ENCODE peak calls at places on chromosomes 5 and 9, in nine cellular contexts. X is stimulated activated CD4-positive, alpha-beta T cell treated with anti-CD3 and anti-CD28 coated beads, Interleukin-2, amount 100 ng/mL, for 24 hours; C is activated naive CD8-positive, alpha-beta T cell treated with anti-CD3 and anti-CD28 coated beads, Interleukin-2, amount 50 U/mL, for 16 hours; Q is midbrain; M is stimulated activated CD8-positive, alpha-beta memory T cell treated with anti-CD3 and anti-CD28 coated beads, Interleukin-2, amount 100 ng/mL, for 48 hours; D is AG04450; V is astrocyte; P is K562; T is glutamatergic neuron. A is an unnamed sample.

GRCh38 chr5:170660531-170660930 is 123.0 kb upstream of the GABRP start:
- DNase-seq in M (no peak), D (no peak), C (no peak), Q (no peak), X (no peak), V (no peak), P (no peak), T (no peak), A (no peak)

GRCh38 chr5:171405615-171406014 is 13.8 kb upstream of the FGF18 start:
- DNase-seq in P (no peak), D (no peak), T (no peak), V (no peak), C (no peak), X (no peak), Q (no peak), M (no peak), A (no peak)

GRCh38 chr5:112156211-112156610 is 262.9 kb downstream of the EPB41L4A start:
- DNase-seq in Q (no peak), P (no peak), C (no peak), V (no peak), X (no peak), M (no peak), T (no peak), D (no peak), A (no peak)

GRCh38 chr9:129570450-129571297 is 50.2 kb downstream of the C9orf50 start:
- DNase-seq in M (no peak), P (peak; percentile 76), D (peak; percentile 81), T (no peak), C (no peak), V (peak; percentile 90), X (peak; percentile 38), Q (peak; percentile 54), A (peak; percentile 72)

GRCh38 chr9:116789097-116789496 is 102.0 kb downstream of the TRIM32 start:
- DNase-seq in M (no peak), X (no peak), T (no peak), P (no peak), Q (no peak), V (no peak), C (no peak), D (no peak), A (no peak)

GRCh38 chr5:169576181-169576598 is 7.4 kb upstream of the SPDL1 start:
- DNase-seq in Q (no peak), T (no peak), P (no peak), D (peak; percentile 34), C (no peak), M (no peak), X (no peak), V (peak; percentile 99), A (peak; percentile 47)

GRCh38 chr5:145218019-145218418 is 617.1 kb downstream of the PRELID2 start:
- DNase-seq in V (no peak), M (no peak), X (no peak), P (no peak), C (no peak), D (no peak), Q (no peak), T (no peak), A (no peak)

GRCh38 chr5:91207248-91207647 is 175.9 kb downstream of the ARRDC3 start:
- DNase-seq in C (no peak), Q (no peak), V (peak; percentile 24), D (no peak), P (no peak), T (no peak), M (no peak), X (no peak), A (no peak)

GRCh38 chr5:180823938-180824629 is 21.5 kb upstream of the MGAT1 start:
- DNase-seq in X (no peak), P (no peak), T (no peak), Q (no peak), D (no peak), M (no peak), V (no peak), C (no peak), A (no peak)

GRCh38 chr9:19184144-19184917 is 46.2 kb upstream of the DENND4C start:
- DNase-seq in D (peak; percentile 48), C (peak; percentile 55), M (peak; percentile 68), V (peak; percentile 81), X (peak; percentile 80), Q (peak; percentile 16), P (peak; percentile 32), T (no peak), A (peak; percentile 49)

GRCh38 chr9:129558551-129559505 is 62.1 kb downstream of the C9orf50 start:
- DNase-seq in D (no peak), C (no peak), P (no peak), T (no peak), V (no peak), M (no peak), Q (no peak), X (no peak), A (no peak)

GRCh38 chr9:89295400-89295799 is 15.6 kb upstream of the CKS2 start:
- DNase-seq in T (no peak), Q (no peak), P (no peak), V (no peak), X (no peak), C (no peak), D (no peak), M (no peak), A (no peak)

GRCh38 chr9:87711857-87712800 is 13.8 kb upstream of the CTSL start:
- DNase-seq in D (no peak), V (peak; percentile 73), M (no peak), X (no peak), C (no peak), P (no peak), T (no peak), Q (no peak), A (peak; percentile 75)

GRCh38 chr5:58077387-58077786 is 382.5 kb downstream of the PLK2 start:
- DNase-seq in Q (no peak), V (no peak), T (no peak), M (no peak), D (no peak), C (no peak), X (no peak), P (no peak), A (no peak)

GRCh38 chr5:127011151-127011550 is 19.2 kb downstream of the MARCHF3 start:
- DNase-seq in V (peak; percentile 98), M (no peak), P (no peak), D (peak; percentile 70), C (no peak), X (no peak), Q (no peak), T (no peak), A (no peak)

GRCh38 chr5:154403776-154404387 is 41.9 kb upstream of the SAP30L start:
- DNase-seq in P (no peak), T (no peak), V (no peak), M (no peak), Q (no peak), X (no peak), D (no peak), C (no peak), A (no peak)

GRCh38 chr9:115116620-115117284 is 1.2 kb downstream of the TNC start:
- DNase-seq in V (no peak), X (no peak), D (no peak), P (no peak), C (no peak), T (no peak), M (no peak), Q (no peak), A (no peak)

GRCh38 chr9:134981001-134981400 is 63.3 kb upstream of the FCN1 start:
- DNase-seq in X (no peak), C (no peak), M (no peak), V (no peak), P (no peak), D (no peak), T (no peak), Q (no peak), A (no peak)

GRCh38 chr9:131530930-131531832 is at the start of gene UCK1:
- DNase-seq in X (peak; percentile 77), C (peak; percentile 42), V (peak; percentile 55), Q (peak; percentile 89), T (peak; percentile 84), D (peak; percentile 33), P (peak; percentile 99), M (peak; percentile 72), A (no peak)

GRCh38 chr9:78030553-78031270 is 899 bp downstream of the GNAQ start:
- DNase-seq in Q (peak; percentile 61), P (peak; percentile 39), X (peak; percentile 71), D (no peak), M (peak; percentile 36), T (peak; percentile 73), C (peak; percentile 26), V (no peak), A (no peak)

GRCh38 chr5:135478938-135479337 is 26.8 kb upstream of the TIFAB start:
- DNase-seq in D (no peak), V (no peak), C (no peak), Q (no peak), X (no peak), M (no peak), P (peak; percentile 38), T (no peak), A (no peak)

GRCh38 chr9:84691634-84692033 is 22.1 kb downstream of the NTRK2 start:
- DNase-seq in Q (no peak), X (no peak), M (no peak), P (no peak), D (no peak), C (no peak), T (no peak), V (no peak), A (no peak)

GRCh38 chr5:42645138-42645537 is 111.5 kb upstream of the CCDC152 start:
- DNase-seq in P (no peak), Q (no peak), V (peak; percentile 27), C (no peak), X (no peak), D (no peak), T (no peak), M (no peak), A (no peak)

GRCh38 chr9:19028835-19029451 is 4.1 kb downstream of the SAXO1 start:
- DNase-seq in M (no peak), P (peak; percentile 59), T (peak; percentile 49), X (no peak), D (peak; percentile 52), Q (peak; percentile 69), V (peak; percentile 33), C (no peak), A (peak; percentile 20)

GRCh38 chr5:40080191-40080590 is 599.5 kb upstream of the PTGER4 start:
- DNase-seq in D (no peak), V (no peak), M (no peak), X (no peak), T (no peak), C (no peak), Q (no peak), P (no peak), A (no peak)

GRCh38 chr5:56233230-56233629 is at the start of gene ANKRD55:
- DNase-seq in C (no peak), V (no peak), M (no peak), Q (no peak), X (no peak), P (no peak), T (peak; percentile 29), D (no peak), A (no peak)

GRCh38 chr9:99239341-99240055 is 17.4 kb downstream of the SEC61B start:
- DNase-seq in P (no peak), M (no peak), X (no peak), D (no peak), C (no peak), T (no peak), Q (no peak), V (peak; percentile 51), A (no peak)

GRCh38 chr5:95078868-95079267 is 206.0 kb downstream of the MCTP1 start:
- DNase-seq in C (no peak), P (no peak), Q (no peak), T (no peak), M (no peak), D (no peak), V (no peak), X (no peak), A (no peak)

GRCh38 chr5:179278119-179278518 is 67.1 kb downstream of the ADAMTS2 start:
- DNase-seq in Q (no peak), P (no peak), D (no peak), C (no peak), V (no peak), X (no peak), M (no peak), T (no peak), A (no peak)

GRCh38 chr9:99040911-99041582 is 63.9 kb upstream of the TGFBR1 start:
- DNase-seq in D (peak; percentile 52), M (no peak), Q (peak; percentile 8), X (no peak), C (no peak), P (no peak), V (peak; percentile 89), T (no peak), A (no peak)

GRCh38 chr5:126794157-126794828 is 17.4 kb downstream of the LMNB1 start:
- DNase-seq in T (no peak), P (no peak), Q (no peak), X (no peak), C (no peak), M (no peak), V (no peak), D (no peak), A (no peak)